ENCODE peak calls at places on chromosomes 5 and 9, in seven cellular contexts. I, Y, J, O, N, B and A are unnamed samples.

GRCh38 chr9:6962164-6962563 is 204.4 kb downstream of the KDM4C start:
- DNase-seq in I (no peak), Y (no peak), J (no peak), O (no peak), N (no peak), B (no peak), A (no peak)

GRCh38 chr5:219492-219891 is 1.4 kb downstream of the SDHA start:
- DNase-seq in I (no peak), Y (no peak), J (no peak), O (no peak), N (no peak), B (no peak), A (no peak)

GRCh38 chr9:68472119-68472518 is 68.6 kb downstream of the TMEM252 start:
- DNase-seq in I (no peak), Y (no peak), J (no peak), O (no peak), N (no peak), B (no peak), A (no peak)

GRCh38 chr5:6859951-6860638 is 146.9 kb downstream of the TENT4A start:
- DNase-seq in I (no peak), Y (no peak), J (no peak), O (no peak), N (peak), B (no peak), A (no peak)

GRCh38 chr9:26170224-26170623 is 492.0 kb upstream of the TUSC1 start:
- DNase-seq in I (no peak), Y (no peak), J (no peak), O (no peak), N (no peak), B (no peak), A (no peak)

GRCh38 chr5:32197032-32197431 is 22.9 kb upstream of the GOLPH3 start:
- DNase-seq in I (no peak), Y (no peak), J (peak), O (no peak), N (no peak), B (no peak), A (no peak)

GRCh38 chr9:14238518-14238917 is 75.4 kb downstream of the NFIB start:
- DNase-seq in I (no peak), Y (no peak), J (peak), O (no peak), N (no peak), B (no peak), A (no peak)

GRCh38 chr5:14158890-14159666 is 15.9 kb downstream of the TRIO start:
- DNase-seq in I (no peak), Y (no peak), J (no peak), O (no peak), N (no peak), B (no peak), A (no peak)

GRCh38 chr9:107243757-107244156 is 39.3 kb upstream of the RAD23B start:
- DNase-seq in I (no peak), Y (no peak), J (no peak), O (no peak), N (no peak), B (no peak), A (no peak)

GRCh38 chr5:144333336-144333920 is 162.8 kb downstream of the KCTD16 start:
- DNase-seq in I (no peak), Y (no peak), J (no peak), O (no peak), N (no peak), B (no peak), A (no peak)

GRCh38 chr9:78397045-78397843 is 100.3 kb downstream of the PSAT1 start:
- DNase-seq in I (no peak), Y (no peak), J (peak), O (no peak), N (no peak), B (no peak), A (no peak)

GRCh38 chr5:132483661-132484385 is 6.8 kb downstream of the IRF1 start:
- DNase-seq in I (peak), Y (no peak), J (no peak), O (no peak), N (no peak), B (no peak), A (no peak)

GRCh38 chr9:108786322-108786721 is 69.5 kb downstream of the ACTL7B start:
- DNase-seq in I (no peak), Y (no peak), J (no peak), O (no peak), N (no peak), B (no peak), A (no peak)

GRCh38 chr9:123326662-123327093 is 29.3 kb upstream of the CRB2 start:
- DNase-seq in I (no peak), Y (no peak), J (peak), O (no peak), N (no peak), B (no peak), A (no peak)

GRCh38 chr5:137344021-137344420 is 155.1 kb downstream of the SPOCK1 start:
- DNase-seq in I (no peak), Y (no peak), J (no peak), O (no peak), N (no peak), B (no peak), A (no peak)

GRCh38 chr5:65769539-65769938 is 47.5 kb downstream of the NLN start:
- DNase-seq in I (no peak), Y (no peak), J (no peak), O (no peak), N (no peak), B (no peak), A (no peak)

GRCh38 chr9:90964101-90965020 is 162.7 kb downstream of the SYK start:
- DNase-seq in I (peak), Y (peak), J (peak), O (peak), N (no peak), B (no peak), A (no peak)

GRCh38 chr9:126386088-126386487 is 59.5 kb downstream of the MVB12B start:
- DNase-seq in I (no peak), Y (no peak), J (peak), O (no peak), N (no peak), B (no peak), A (no peak)

GRCh38 chr9:132946216-132946615 is 1.8 kb upstream of the TSC1 start:
- DNase-seq in I (no peak), Y (no peak), J (no peak), O (no peak), N (no peak), B (no peak), A (no peak)

GRCh38 chr5:102532126-102532525 is 33.3 kb upstream of the SLCO6A1 start:
- DNase-seq in I (no peak), Y (no peak), J (no peak), O (no peak), N (no peak), B (no peak), A (no peak)

GRCh38 chr9:98897745-98898144 is 46.0 kb upstream of the COL15A1 start:
- DNase-seq in I (no peak), Y (no peak), J (no peak), O (no peak), N (no peak), B (no peak), A (no peak)

GRCh38 chr9:106575903-106576755 is 286.8 kb upstream of the ZNF462 start:
- DNase-seq in I (no peak), Y (peak), J (no peak), O (peak), N (no peak), B (no peak), A (no peak)

GRCh38 chr5:400282-401215 is 42.4 kb upstream of the EXOC3 start:
- DNase-seq in I (peak), Y (no peak), J (no peak), O (no peak), N (peak), B (no peak), A (no peak)

GRCh38 chr9:79764377-79764776 is 192.6 kb downstream of the TLE4 start:
- DNase-seq in I (no peak), Y (no peak), J (no peak), O (no peak), N (no peak), B (peak), A (no peak)

GRCh38 chr5:55364537-55365055 is 56.8 kb downstream of the MTREX start:
- DNase-seq in I (no peak), Y (no peak), J (no peak), O (no peak), N (no peak), B (no peak), A (no peak)

GRCh38 chr9:135916998-135917397 is 9.7 kb upstream of the CAMSAP1 start:
- DNase-seq in I (no peak), Y (no peak), J (no peak), O (no peak), N (no peak), B (no peak), A (no peak)

GRCh38 chr5:87541033-87541432 is 128.3 kb upstream of the CCNH start:
- DNase-seq in I (no peak), Y (no peak), J (peak), O (no peak), N (no peak), B (peak), A (peak)

GRCh38 chr5:78187172-78187571 is 107.3 kb downstream of the AP3B1 start:
- DNase-seq in I (no peak), Y (no peak), J (no peak), O (no peak), N (no peak), B (no peak), A (no peak)

GRCh38 chr5:113195726-113196125 is 219.1 kb downstream of the DCP2 start:
- DNase-seq in I (no peak), Y (no peak), J (no peak), O (no peak), N (no peak), B (no peak), A (no peak)

GRCh38 chr5:67246108-67246507 is 49.5 kb upstream of the CD180 start:
- DNase-seq in I (no peak), Y (peak), J (peak), O (peak), N (no peak), B (no peak), A (no peak)

GRCh38 chr5:170393958-170394357 is 4.8 kb upstream of the KCNMB1 start:
- DNase-seq in I (no peak), Y (no peak), J (peak), O (no peak), N (no peak), B (no peak), A (no peak)

GRCh38 chr9:91714020-91714721 is 235.9 kb downstream of the ROR2 start:
- DNase-seq in I (no peak), Y (peak), J (peak), O (peak), N (no peak), B (no peak), A (peak)

GRCh38 chr9:123947326-123947725 is 17.4 kb upstream of the DENND1A start:
- DNase-seq in I (no peak), Y (no peak), J (no peak), O (no peak), N (no peak), B (no peak), A (no peak)

GRCh38 chr5:173882632-173883031 is 5.5 kb upstream of the CPEB4 start:
- DNase-seq in I (no peak), Y (no peak), J (no peak), O (no peak), N (no peak), B (no peak), A (no peak)

GRCh38 chr5:82312373-82312856 is 34.3 kb upstream of the RPS23 start:
- DNase-seq in I (peak), Y (peak), J (peak), O (peak), N (peak), B (peak), A (peak)

GRCh38 chr5:175146733-175147132 is 297.2 kb downstream of the DRD1 start:
- DNase-seq in I (no peak), Y (no peak), J (no peak), O (no peak), N (no peak), B (no peak), A (no peak)

GRCh38 chr5:142981886-142982820 is 212.0 kb downstream of the ARHGAP26 start:
- DNase-seq in I (no peak), Y (no peak), J (peak), O (no peak), N (no peak), B (peak), A (no peak)

GRCh38 chr5:176535101-176535654 is 2.0 kb downstream of the RNF44 start:
- DNase-seq in I (no peak), Y (no peak), J (no peak), O (no peak), N (no peak), B (no peak), A (no peak)

GRCh38 chr9:80369641-80370040 is 797.9 kb downstream of the TLE4 start:
- DNase-seq in I (no peak), Y (no peak), J (no peak), O (no peak), N (no peak), B (no peak), A (no peak)

DNA sequence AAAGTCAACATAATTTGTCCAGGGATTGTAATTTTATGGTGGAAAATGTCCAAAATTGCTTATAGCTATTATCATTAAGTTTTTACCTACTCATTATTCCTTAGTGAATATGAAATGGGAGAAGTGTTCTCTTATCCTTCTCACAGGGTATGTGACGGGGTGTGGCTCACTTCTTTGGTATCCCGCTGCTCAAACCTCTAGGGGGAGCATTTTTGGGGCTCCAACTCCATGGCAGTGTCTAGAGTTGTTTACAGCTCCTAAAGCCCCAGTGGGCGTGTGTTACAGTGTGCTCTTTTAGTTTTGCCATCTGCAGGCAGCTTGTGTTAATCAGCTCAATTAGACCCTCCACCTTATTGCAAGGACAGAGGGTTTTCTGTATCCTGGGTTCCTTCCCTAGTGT is 89.4 kb downstream of the CDKN2A start:
- DNase-seq in I (no peak), Y (no peak), J (peak), O (no peak), N (no peak), B (no peak), A (no peak)
- TF ChIP-seq CTCF in I (no peak), Y (no peak), J (peak), O (no peak), N (peak), B (no peak), A (no peak)

DNA sequence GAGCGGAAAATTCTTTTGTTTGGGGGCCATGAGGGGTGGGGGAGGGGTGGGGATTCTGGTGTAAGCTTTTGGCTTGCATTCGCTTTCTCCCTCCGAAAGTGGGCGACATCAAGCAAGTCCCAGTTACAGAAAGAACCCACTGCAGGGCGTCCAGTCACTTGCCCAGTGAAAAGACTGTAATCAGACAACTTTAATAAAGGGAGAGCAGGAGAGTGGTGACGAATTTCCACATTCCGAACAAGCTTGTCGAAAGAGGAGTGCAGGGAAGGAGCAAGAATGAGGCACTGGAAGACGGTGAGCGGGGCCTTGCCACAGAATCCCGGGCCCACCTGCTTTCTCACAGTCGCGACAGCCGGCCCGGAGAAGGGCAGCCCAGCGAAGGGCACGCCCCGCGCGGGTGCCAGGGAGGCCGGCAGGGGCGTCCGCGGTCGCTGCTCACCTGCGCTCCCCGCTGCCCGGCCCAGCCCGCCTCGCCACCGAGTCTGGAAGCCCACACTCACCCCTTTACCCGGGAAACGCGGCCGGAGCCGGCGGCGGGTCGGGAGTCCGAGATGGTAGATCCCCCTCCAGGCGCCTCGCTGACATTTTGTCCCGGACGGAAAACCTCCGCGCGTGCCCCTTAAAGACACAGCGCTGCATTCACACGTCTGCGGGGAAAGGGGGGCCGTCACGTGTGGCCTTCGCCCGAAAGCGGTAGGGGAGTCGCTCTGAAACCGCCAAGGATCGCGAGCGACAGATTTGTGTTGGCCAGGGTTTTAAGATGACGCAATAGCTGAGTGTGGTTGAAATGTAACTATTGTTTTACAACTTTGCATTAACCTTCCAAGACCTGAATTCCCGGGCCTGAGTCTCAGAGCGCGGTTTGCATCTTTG is at the start of gene ZBED3:
- DNase-seq in I (peak), Y (peak), J (peak), O (peak), N (peak), B (no peak), A (peak)
- TF ChIP-seq CTCF in I (no peak), Y (peak), J (peak), O (no peak), N (peak), B (peak), A (no peak)

DNA sequence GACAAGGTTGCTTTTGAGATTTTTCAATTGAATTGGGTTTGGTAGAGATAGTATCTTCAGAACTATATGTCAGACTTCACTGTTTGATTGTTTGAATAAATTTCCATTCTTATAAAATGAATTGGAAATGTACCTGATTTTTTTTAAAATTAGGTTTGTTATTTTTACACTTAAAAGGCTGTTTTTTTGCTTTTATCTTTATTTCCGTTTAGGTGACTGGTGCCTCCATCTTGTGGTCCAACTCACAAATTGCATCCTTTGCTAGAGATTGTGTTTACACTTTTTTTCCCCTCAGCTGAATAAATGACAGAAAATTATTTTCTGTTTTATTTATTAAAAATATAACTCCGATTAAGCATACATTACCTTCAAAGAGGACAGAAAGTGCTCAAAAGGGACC is 15.6 kb downstream of the NDUFAF2 start:
- DNase-seq in I (no peak), Y (no peak), J (peak), O (no peak), N (no peak), B (no peak), A (no peak)
- TF ChIP-seq CTCF in I (no peak), Y (peak), J (peak), O (peak), N (peak), B (peak), A (peak)

DNA sequence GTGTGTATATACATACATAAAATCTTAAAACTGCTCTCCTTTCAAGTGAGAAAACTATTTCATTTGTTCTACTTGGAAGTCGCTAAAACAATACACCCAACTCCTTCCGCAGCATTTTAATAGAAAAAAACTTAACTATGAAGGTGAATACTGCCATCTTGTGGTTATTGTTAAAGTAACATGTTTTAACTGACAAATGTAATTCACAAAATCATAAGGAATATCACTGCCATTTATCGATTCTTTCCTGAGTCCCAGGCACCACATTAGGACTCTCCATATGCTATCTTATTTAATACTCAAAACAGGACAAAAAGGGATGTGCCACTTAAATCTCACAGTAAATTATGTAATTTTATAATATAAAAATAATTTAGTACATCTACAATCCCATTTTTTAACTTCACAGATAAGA is 130.5 kb upstream of the ITGA1 start:
- DNase-seq in I (no peak), Y (no peak), J (peak), O (peak), N (no peak), B (no peak), A (no peak)
- TF ChIP-seq CTCF in I (no peak), Y (peak), J (peak), O (peak), N (peak), B (peak), A (peak)

GRCh38 chr5:141351591-141351990 is 1.7 kb downstream of the PCDHGB1 start:
- DNase-seq in I (no peak), Y (no peak), J (no peak), O (no peak), N (no peak), B (no peak), A (no peak)

GRCh38 chr5:141354900-141355469 is at the start of gene PCDHGA4:
- DNase-seq in I (no peak), Y (no peak), J (peak), O (no peak), N (no peak), B (no peak), A (no peak)

GRCh38 chr5:141355641-141356040 is 820 bp downstream of the PCDHGA4 start:
- DNase-seq in I (no peak), Y (no peak), J (no peak), O (no peak), N (no peak), B (no peak), A (no peak)

GRCh38 chr5:141345327-141345726 is 1.7 kb downstream of the PCDHGA3 start:
- DNase-seq in I (no peak), Y (no peak), J (no peak), O (no peak), N (no peak), B (no peak), A (no peak)

DNA sequence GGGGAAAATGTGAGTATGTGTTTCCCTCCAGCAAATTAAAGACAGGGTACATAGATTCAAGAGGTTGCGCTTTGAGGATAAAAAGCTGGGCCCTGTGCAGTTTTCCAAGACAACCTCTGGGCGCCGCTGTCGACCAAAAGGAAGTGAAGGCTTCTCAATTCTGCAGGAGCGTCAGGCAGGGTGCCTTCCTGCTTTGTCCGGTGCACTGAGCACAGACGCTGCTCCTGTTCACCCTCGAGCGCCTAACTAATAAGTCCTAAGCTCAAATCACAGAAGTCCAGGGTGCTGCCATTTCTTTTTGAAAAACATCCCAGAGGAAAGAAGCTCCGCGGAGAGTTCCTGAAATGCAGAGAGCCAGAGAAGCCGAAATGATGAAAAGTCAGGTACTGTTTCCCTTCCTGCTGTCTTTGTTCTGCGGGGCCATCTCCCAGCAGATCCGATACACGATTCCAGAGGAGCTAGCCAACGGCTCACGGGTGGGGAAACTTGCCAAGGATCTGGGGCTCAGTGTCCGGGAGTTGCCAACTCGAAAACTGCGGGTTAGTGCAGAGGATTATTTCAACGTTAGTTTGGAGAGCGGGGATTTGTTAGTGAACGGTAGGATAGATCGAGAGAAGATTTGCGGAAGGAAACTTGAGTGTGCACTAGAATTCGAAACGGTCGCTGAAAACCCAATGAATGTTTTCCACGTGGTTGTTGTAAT is at the start of gene PCDHGB1:
- DNase-seq in I (no peak), Y (peak), J (peak), O (peak), N (no peak), B (no peak), A (no peak)
- TF ChIP-seq CTCF in I (no peak), Y (peak), J (peak), O (peak), N (peak), B (peak), A (no peak)